ENCODE peak calls at places on chromosome 17, in five cellular contexts. X is body of pancreas; I is GM23248; V is psoas muscle; K is naive thymus-derived CD4-positive, alpha-beta T cell. A is an unnamed sample. For H3K36me3, the result is how much of the 10 kb centered on the place peaks cover.

GRCh38 chr17:5200360-5200759 is 8.7 kb upstream of the ZNF594 start:
- DNase-seq in K (no peak), I (no peak), V (no peak), X (no peak), A (no peak)

GRCh38 chr17:34246872-34247271 is 8.2 kb upstream of the CCL2 start:
- DNase-seq in X (no peak), K (no peak), V (no peak), I (no peak), A (no peak)

GRCh38 chr17:51630101-51630671 is 369.8 kb downstream of the UTP18 start:
- DNase-seq in V (peak), X (no peak), I (no peak), K (no peak), A (no peak)

GRCh38 chr17:64443086-64443760 is 5.7 kb upstream of the MILR1 start:
- DNase-seq in V (no peak), I (no peak), X (no peak), K (no peak), A (no peak)

GRCh38 chr17:66625321-66625767 is 209.6 kb upstream of the CACNG5 start:
- DNase-seq in X (no peak), V (no peak), K (no peak), I (peak), A (no peak)

GRCh38 chr17:67602974-67603373 is 114.8 kb upstream of the NOL11 start:
- DNase-seq in K (peak), V (no peak), X (peak), I (peak), A (peak)

GRCh38 chr17:2755941-2756724 is 6.7 kb upstream of the CCDC92B start:
- DNase-seq in V (no peak), K (no peak), I (peak), X (peak), A (no peak)

GRCh38 chr17:75540923-75541503 is 15.5 kb downstream of the LLGL2 start:
- DNase-seq in X (no peak), I (no peak), K (no peak), V (no peak), A (no peak)

GRCh38 chr17:80647746-80648145 is 103.1 kb downstream of the RPTOR start:
- DNase-seq in V (no peak), K (no peak), X (no peak), I (peak), A (peak)

GRCh38 chr17:52106638-52107261 is 51.8 kb downstream of the CA10 start:
- DNase-seq in V (no peak), X (peak), K (no peak), I (peak), A (peak)

GRCh38 chr17:57801044-57801711 is 48.7 kb downstream of the MRPS23 start:
- DNase-seq in X (no peak), I (no peak), V (no peak), K (no peak), A (no peak)
- H3K36me3 ChIP-seq in X (under half), I (under half), V (under half), K (under half), A (under half)

DNA sequence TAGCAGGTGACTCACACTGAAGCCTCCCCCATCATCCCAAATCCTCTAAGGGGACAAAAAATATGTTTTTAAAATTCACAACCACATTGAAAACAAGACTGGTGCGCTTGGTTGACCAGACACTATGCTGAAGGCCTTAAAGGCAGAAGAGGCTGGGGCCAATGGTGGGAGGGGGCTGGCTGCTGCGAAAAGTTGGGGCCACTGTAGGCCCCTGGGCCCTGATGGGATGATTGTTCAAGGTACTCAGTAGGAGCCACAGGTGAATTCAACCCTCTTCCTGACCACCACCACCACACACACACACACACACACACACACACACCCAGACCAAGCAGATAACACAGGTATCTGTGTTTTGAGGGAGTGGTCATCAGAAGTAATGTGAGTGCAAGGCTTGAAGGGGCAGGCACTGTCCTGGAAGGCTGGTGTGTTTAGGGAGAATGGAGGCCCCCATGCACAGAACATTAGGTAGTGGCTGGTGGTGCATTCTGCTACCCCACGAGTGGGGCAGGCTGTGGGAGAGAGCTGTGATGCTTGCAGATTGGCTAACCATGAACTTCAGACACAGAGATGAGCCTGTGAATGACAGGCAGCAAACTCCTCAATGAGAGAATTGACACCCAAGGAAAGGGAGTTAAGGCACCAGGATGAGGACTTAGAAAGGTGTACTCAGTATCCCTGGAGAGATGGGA is 55.0 kb downstream of the NT5M start:
- DNase-seq in X (no peak), V (no peak), K (no peak), I (no peak), A (no peak)
- H3K36me3 ChIP-seq in X (under half), V (under half), K (under half), I (under half), A (under half)

GRCh38 chr17:7167832-7168231 is 11.3 kb downstream of the ASGR1 start:
- DNase-seq in I (peak), K (no peak), X (peak), V (no peak), A (peak)
- H3K36me3 ChIP-seq in I (under half), K (under half), X (under half), V (under half), A (under half)

DNA sequence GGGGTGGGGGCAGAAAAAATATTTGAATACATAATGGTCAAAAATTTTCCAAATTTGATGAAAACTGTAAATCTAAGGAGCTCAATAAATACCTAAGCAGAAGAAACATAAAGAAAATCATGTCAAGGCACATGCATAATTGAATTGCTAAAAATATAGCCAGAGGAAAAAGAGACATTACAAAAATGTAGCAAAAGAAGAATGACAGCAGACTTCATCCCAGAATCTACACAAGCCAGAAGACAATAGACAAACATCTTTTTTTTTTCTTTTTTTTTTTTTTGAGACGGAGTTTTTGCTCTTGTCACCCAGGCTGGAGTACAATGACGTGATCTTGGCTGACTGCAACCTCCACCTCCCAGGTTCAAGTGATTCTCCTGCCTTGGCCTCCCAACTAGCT is 62.0 kb upstream of the ATP2A3 start:
- DNase-seq in I (no peak), X (no peak), K (no peak), V (no peak), A (no peak)
- H3K36me3 ChIP-seq in I (half or more), X (under half), K (under half), V (under half), A (under half)

GRCh38 chr17:74299618-74300009 is 25.6 kb downstream of the DNAI2 start:
- DNase-seq in X (no peak), I (no peak), K (no peak), V (no peak), A (no peak)
- H3K36me3 ChIP-seq in X (under half), I (under half), K (under half), V (under half), A (under half)

GRCh38 chr17:13598353-13599167 is 3.2 kb downstream of the HS3ST3A1 start:
- DNase-seq in X (no peak), K (no peak), I (no peak), V (no peak), A (no peak)

GRCh38 chr17:13597723-13598347 is 3.9 kb downstream of the HS3ST3A1 start:
- DNase-seq in I (peak), K (no peak), X (peak), V (no peak), A (peak)

GRCh38 chr17:13594762-13595697 is 6.7 kb downstream of the HS3ST3A1 start:
- DNase-seq in I (peak), K (peak), V (peak), X (peak), A (peak)

GRCh38 chr17:13594310-13594709 is 7.4 kb downstream of the HS3ST3A1 start:
- DNase-seq in V (no peak), X (no peak), I (peak), K (no peak), A (no peak)

DNA sequence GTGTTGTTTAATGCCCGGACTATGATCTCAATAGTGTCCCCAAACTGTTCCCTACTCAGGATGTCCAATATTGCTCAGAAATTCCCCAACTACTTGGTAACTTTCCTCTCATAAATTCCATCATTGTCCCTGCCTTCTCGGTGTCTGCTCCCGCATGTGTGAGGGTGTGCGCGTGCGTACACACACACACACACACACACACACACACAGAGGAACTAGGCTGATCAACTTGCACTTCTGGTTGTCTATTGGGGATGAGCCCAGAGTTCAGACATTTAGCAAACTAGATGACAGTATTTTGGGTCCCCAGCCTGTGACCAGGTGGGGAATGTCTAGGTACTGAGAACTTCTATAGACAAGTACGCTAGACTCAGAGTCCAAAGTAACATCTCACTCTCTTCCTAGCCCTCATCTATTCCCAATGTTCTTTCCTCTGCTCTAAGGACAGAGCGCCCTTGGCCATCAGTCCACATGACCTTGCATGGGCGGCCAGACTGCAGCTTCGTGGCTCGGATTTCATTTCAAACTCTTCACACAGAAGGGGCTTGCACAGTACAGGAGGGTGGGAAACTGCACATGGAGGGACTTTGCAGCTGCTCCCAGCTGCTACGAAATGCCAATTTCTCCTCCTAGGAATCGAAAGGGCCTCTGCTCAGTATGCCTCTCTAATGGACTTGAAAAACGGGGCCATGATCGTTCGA is 5.3 kb downstream of the HS3ST3A1 start:
- DNase-seq in K (no peak), V (no peak), X (no peak), I (no peak), A (peak)
- H3K36me3 ChIP-seq in K (under half), V (under half), X (under half), I (under half), A (under half)

GRCh38 chr17:57112994-57113393 is 27.9 kb downstream of the AKAP1 start:
- DNase-seq in V (no peak), K (no peak), I (no peak), X (no peak), A (peak)

GRCh38 chr17:57113656-57114055 is 28.6 kb downstream of the AKAP1 start:
- DNase-seq in I (no peak), V (no peak), K (no peak), X (no peak), A (no peak)

GRCh38 chr17:57115916-57116315 is 30.9 kb downstream of the AKAP1 start:
- DNase-seq in I (no peak), K (no peak), X (no peak), V (no peak), A (no peak)

GRCh38 chr17:57114085-57114673 is 29.1 kb downstream of the AKAP1 start:
- DNase-seq in I (peak), K (peak), V (peak), X (peak), A (peak)

DNA sequence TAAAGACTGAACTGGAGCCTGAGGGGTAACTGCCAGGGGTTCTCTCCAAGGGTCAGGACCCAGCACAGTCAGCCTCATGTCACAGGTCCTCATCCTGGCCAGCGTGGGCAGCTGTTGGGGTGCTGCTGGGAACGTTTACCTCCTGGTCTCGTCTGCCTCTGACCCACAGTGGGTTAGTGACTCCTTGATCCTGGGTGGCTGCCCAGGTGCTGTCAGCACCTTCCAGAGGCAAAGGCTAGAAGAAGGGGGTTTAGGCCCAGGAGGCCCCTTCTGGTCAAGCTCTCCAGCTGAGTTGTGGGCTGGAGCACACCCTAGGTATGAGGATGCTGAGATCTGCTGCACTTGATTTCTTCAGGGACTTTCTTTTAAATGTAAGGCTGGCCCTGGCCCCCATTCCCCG is 30.3 kb downstream of the AKAP1 start:
- DNase-seq in V (no peak), K (no peak), X (no peak), I (no peak), A (no peak)
- H3K36me3 ChIP-seq in V (under half), K (under half), X (under half), I (under half), A (under half)

DNA sequence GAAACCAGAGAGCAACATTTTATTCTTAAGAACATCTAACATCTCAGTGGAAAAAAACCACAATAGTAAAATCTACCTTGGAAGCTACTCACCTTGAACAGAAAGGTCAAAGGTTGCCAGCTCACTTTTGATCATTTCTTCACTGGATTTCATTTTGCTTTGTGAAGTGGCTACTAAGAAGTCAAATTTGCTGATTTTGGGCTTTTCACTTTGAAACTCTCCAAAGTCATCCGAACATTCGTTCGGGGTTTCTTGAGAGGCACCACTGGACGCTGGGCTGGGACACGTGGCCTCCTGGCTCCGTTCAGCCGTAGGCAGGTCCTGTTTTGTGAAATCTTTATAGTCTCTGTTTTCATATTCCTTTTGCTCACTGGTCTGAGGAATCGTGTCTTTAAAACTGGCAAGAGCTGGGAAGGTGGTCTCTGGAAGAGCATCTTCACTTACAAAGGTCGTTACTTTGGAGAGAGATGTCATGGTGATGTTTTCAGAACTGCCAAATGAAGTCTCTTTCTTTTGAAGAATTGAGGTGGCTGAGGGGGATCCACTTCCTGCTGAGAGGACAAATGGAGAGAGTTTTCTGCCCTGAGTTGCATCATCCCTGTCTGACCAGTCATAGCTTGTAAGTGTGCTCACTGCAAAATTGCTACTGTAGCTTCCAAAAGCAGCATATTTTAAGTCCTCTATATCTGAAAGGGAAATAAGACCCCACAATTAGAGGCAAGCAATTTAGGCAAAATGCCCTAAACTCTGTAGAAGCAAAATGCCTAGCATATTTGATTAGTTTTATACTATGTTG is 52.4 kb downstream of the DUSP14 start:
- DNase-seq in I (peak), V (no peak), X (no peak), K (no peak), A (peak)
- H3K36me3 ChIP-seq in I (under half), V (under half), X (under half), K (under half), A (under half)

GRCh38 chr17:61736438-61736837 is 126.9 kb downstream of the BRIP1 start:
- DNase-seq in I (no peak), V (no peak), K (no peak), X (no peak), A (no peak)

GRCh38 chr17:61739002-61739401 is 124.3 kb downstream of the BRIP1 start:
- DNase-seq in X (no peak), I (no peak), K (no peak), V (no peak), A (no peak)

GRCh38 chr17:61738249-61738648 is 125.1 kb downstream of the BRIP1 start:
- DNase-seq in X (no peak), K (no peak), V (no peak), I (no peak), A (no peak)

GRCh38 chr17:61735807-61736206 is 127.5 kb downstream of the BRIP1 start:
- DNase-seq in I (no peak), X (no peak), V (no peak), K (no peak), A (no peak)

GRCh38 chr17:61737820-61738219 is 125.5 kb downstream of the BRIP1 start:
- DNase-seq in V (no peak), X (no peak), K (no peak), I (no peak), A (no peak)
- H3K36me3 ChIP-seq in V (under half), X (under half), K (under half), I (under half), A (under half)

A was measured in cardiac muscle cell.